ENCODE peak calls at places on chromosomes 7 and 10, in nine cellular contexts. Z is activated gamma-delta T cell treated with anti-CD3 and anti-CD28 coated beads, Interleukin-2, amount 50 U/mL, for 16 hours; B is NCI-H2081; I is naive B cell; L is kidney tubule cell; W is SK-N-DZ; T is Calu3; S is stimulated activated naive CD8-positive, alpha-beta T cell treated with anti-CD3 and anti-CD28 coated beads, Interleukin-15, Interleukin-2, amounts not matched to agents 100 U/mL and 50 U/mL, for 24 hours; E is stimulated activated CD4-positive, alpha-beta T cell treated with anti-CD3 and anti-CD28 coated beads, Interleukin-4, amount 100 ng/mL, for 48 hours. F is an unnamed sample.

GRCh38 chr7:67896721-67897120 is 900.1 kb downstream of the TYW1 start:
- DNase-seq in B (no peak), W (no peak), Z (no peak), S (no peak), I (no peak), E (no peak), L (no peak), T (no peak), F (no peak)

GRCh38 chr10:100520811-100521210 is 1.1 kb upstream of the SEC31B start:
- DNase-seq in S (no peak), W (no peak), Z (no peak), B (no peak), T (no peak), L (peak; percentile 30), E (no peak), I (no peak), F (no peak)

GRCh38 chr10:89981891-89982290 is 280.5 kb downstream of the KIF20B start:
- DNase-seq in W (no peak), Z (no peak), L (no peak), B (no peak), S (no peak), E (no peak), I (no peak), T (no peak), F (no peak)

GRCh38 chr10:71911296-71911954 is 52.8 kb upstream of the CHST3 start:
- DNase-seq in E (no peak), L (no peak), B (no peak), Z (no peak), I (no peak), S (no peak), T (no peak), W (no peak), F (no peak)

GRCh38 chr10:91088300-91089140 is 131.9 kb upstream of the PCGF5 start:
- DNase-seq in W (no peak), L (peak; percentile 14), S (no peak), Z (no peak), B (peak; percentile 3), T (no peak), I (peak; percentile 25), E (no peak), F (peak; percentile 16)

GRCh38 chr10:24503627-24504320 is 219.9 kb downstream of the ARHGAP21 start:
- DNase-seq in Z (no peak), W (peak; percentile 33), I (no peak), E (peak; percentile 21), B (no peak), T (peak; percentile 62), S (peak; percentile 43), L (peak; percentile 61), F (peak; percentile 4)

GRCh38 chr7:161786-162185 is 30.6 kb upstream of the FAM20C start:
- DNase-seq in B (no peak), E (no peak), T (no peak), S (no peak), L (no peak), Z (no peak), I (no peak), W (no peak), F (no peak)

GRCh38 chr7:25405736-25406135 is 177.4 kb upstream of the NPVF start:
- DNase-seq in I (no peak), Z (no peak), T (no peak), W (no peak), S (no peak), B (no peak), L (no peak), E (no peak), F (no peak)